ENCODE peak calls at places on chromosomes 3 and 15, in nine cellular contexts. X is adrenal gland; Q is mucosa of descending colon; T is activated CD8-positive, alpha-beta T cell treated with anti-CD3 and anti-CD28 coated beads for 36 hours; K is body of pancreas; F is GM13976; Y is foreskin keratinocyte; C is fibroblast of lung; A is psoas muscle. O is an unnamed sample.

GRCh38 chr15:40252141-40252437 is 13.2 kb downstream of the PAK6 start:
- DNase-seq in Q (no peak), F (no peak), A (no peak), Y (no peak), X (no peak), C (no peak), T (no peak), K (peak; percentile 28), O (no peak)

GRCh38 chr3:38138347-38139190 is at the start of gene MYD88:
- DNase-seq in K (peak; percentile 75), X (peak; percentile 84), C (peak; percentile 60), F (peak; percentile 87), Y (no peak), T (peak; percentile 97), A (peak; percentile 88), Q (peak; percentile 93), O (peak; percentile 73)

GRCh38 chr3:122697952-122698625 is 17.4 kb downstream of the PARP14 start:
- DNase-seq in Q (no peak), K (no peak), T (no peak), Y (peak; percentile 54), F (peak; percentile 49), A (no peak), C (peak; percentile 26), X (no peak), O (no peak)

GRCh38 chr15:67048281-67049279 is 16.8 kb upstream of the SMAD3 start:
- DNase-seq in F (no peak), Y (peak; percentile 92), T (no peak), A (no peak), K (peak; percentile 89), Q (peak; percentile 87), C (peak; percentile 91), X (peak; percentile 75), O (no peak)

GRCh38 chr15:89371145-89372044 is 36.8 kb upstream of the POLG start:
- DNase-seq in X (no peak), K (no peak), Y (no peak), A (no peak), C (no peak), F (no peak), T (no peak), Q (no peak), O (no peak)

GRCh38 chr3:73164622-73165021 is 103.2 kb downstream of the EBLN2 start:
- DNase-seq in C (no peak), A (no peak), X (no peak), Y (no peak), Q (no peak), K (no peak), T (no peak), F (no peak), O (no peak)

GRCh38 chr15:70217246-70218160 is 119.8 kb upstream of the TLE3 start:
- DNase-seq in A (no peak), T (no peak), F (no peak), K (no peak), Q (no peak), Y (no peak), C (no peak), X (no peak), O (no peak)

GRCh38 chr3:15313461-15313860 is 18.9 kb downstream of the SH3BP5 start:
- DNase-seq in Q (no peak), T (peak; percentile 46), Y (no peak), F (no peak), K (no peak), C (no peak), A (no peak), X (no peak), O (no peak)

GRCh38 chr3:16849240-16849639 is 35.5 kb upstream of the PLCL2 start:
- DNase-seq in X (peak; percentile 54), Q (peak; percentile 92), T (peak; percentile 87), C (peak; percentile 75), A (peak; percentile 69), K (peak; percentile 34), Y (no peak), F (peak; percentile 37), O (no peak)

GRCh38 chr15:31486906-31487695 is 160.5 kb downstream of the KLF13 start:
- DNase-seq in F (no peak), X (no peak), Q (peak; percentile 3), T (no peak), K (no peak), A (no peak), Y (no peak), C (no peak), O (peak; percentile 84)

GRCh38 chr3:140854961-140855360 is 86.7 kb upstream of the SLC25A36 start:
- DNase-seq in Y (no peak), F (no peak), K (no peak), X (no peak), T (no peak), C (no peak), Q (no peak), A (no peak), O (no peak)

GRCh38 chr3:40718681-40719080 is 193.9 kb downstream of the ZNF621 start:
- DNase-seq in Y (no peak), T (no peak), C (no peak), A (no peak), K (no peak), X (no peak), F (peak; percentile 54), Q (no peak), O (no peak)

GRCh38 chr15:51771773-51772172 is 20.4 kb downstream of the TMOD2 start:
- DNase-seq in C (no peak), T (no peak), Q (no peak), A (no peak), F (no peak), Y (no peak), K (no peak), X (no peak), O (no peak)

GRCh38 chr15:51780636-51781035 is 29.2 kb downstream of the TMOD2 start:
- DNase-seq in Q (no peak), X (no peak), Y (no peak), T (no peak), A (no peak), F (no peak), K (no peak), C (no peak), O (no peak)

GRCh38 chr15:51770902-51771301 is 19.5 kb downstream of the TMOD2 start:
- DNase-seq in Q (no peak), T (no peak), X (no peak), C (no peak), Y (no peak), A (no peak), F (no peak), K (no peak), O (no peak)

GRCh38 chr15:51776952-51777574 is 25.7 kb downstream of the TMOD2 start:
- DNase-seq in F (peak; percentile 75), T (peak; percentile 77), Q (peak; percentile 87), X (peak; percentile 72), K (peak; percentile 73), C (peak; percentile 59), Y (peak; percentile 86), A (no peak), O (peak; percentile 90)

GRCh38 chr15:51775967-51776816 is 24.8 kb downstream of the TMOD2 start:
- DNase-seq in A (no peak), K (peak; percentile 59), T (peak; percentile 62), C (peak; percentile 30), Y (no peak), X (peak; percentile 48), Q (peak; percentile 66), F (peak; percentile 53), O (no peak)
- TF ChIP-seq CTCF in A (peak; percentile 70), K (peak; percentile 48), T (peak; percentile 82), C (peak; percentile 86), Y (peak; percentile 80), X (peak; percentile 84), Q (peak; percentile 31), F (peak; percentile 56), O (peak; percentile 21)

GRCh38 chr15:91522609-91523332 is 330.7 kb upstream of the SLCO3A1 start:
- DNase-seq in Y (no peak), F (no peak), C (peak; percentile 59), Q (no peak), K (no peak), T (no peak), A (no peak), X (no peak), O (no peak)
- TF ChIP-seq CTCF in Y (peak; percentile 79), F (no peak), C (peak; percentile 52), Q (no peak), K (no peak), T (peak; percentile 32), A (peak; percentile 55), X (peak; percentile 59), O (no peak)

DNA sequence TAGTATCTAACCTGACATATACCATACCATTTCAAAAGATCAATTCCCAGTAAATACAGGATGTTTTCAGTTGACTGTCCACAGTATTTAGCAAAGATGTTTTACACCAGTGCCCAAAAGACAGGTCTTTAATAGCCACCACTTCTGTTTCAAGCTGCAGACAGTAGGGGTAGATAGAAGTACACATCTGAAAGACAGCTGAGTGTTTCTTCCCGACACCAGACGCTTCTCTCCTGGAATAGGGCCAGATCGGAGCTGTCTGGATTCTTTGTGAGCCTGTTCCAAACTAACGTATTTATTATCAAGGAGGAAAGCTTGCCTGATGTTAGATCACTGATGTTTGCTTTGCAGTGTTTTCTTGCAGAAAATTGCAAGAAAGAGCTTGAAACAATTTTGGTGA is 136.1 kb upstream of the RBMS3 start:
- DNase-seq in C (peak; percentile 51), Y (peak; percentile 38), T (no peak), F (no peak), A (no peak), Q (peak; percentile 19), K (no peak), X (peak; percentile 78), O (no peak)
- TF ChIP-seq CTCF in C (no peak), Y (peak; percentile 76), T (no peak), F (no peak), A (peak; percentile 44), Q (no peak), K (no peak), X (peak; percentile 36), O (no peak)

DNA sequence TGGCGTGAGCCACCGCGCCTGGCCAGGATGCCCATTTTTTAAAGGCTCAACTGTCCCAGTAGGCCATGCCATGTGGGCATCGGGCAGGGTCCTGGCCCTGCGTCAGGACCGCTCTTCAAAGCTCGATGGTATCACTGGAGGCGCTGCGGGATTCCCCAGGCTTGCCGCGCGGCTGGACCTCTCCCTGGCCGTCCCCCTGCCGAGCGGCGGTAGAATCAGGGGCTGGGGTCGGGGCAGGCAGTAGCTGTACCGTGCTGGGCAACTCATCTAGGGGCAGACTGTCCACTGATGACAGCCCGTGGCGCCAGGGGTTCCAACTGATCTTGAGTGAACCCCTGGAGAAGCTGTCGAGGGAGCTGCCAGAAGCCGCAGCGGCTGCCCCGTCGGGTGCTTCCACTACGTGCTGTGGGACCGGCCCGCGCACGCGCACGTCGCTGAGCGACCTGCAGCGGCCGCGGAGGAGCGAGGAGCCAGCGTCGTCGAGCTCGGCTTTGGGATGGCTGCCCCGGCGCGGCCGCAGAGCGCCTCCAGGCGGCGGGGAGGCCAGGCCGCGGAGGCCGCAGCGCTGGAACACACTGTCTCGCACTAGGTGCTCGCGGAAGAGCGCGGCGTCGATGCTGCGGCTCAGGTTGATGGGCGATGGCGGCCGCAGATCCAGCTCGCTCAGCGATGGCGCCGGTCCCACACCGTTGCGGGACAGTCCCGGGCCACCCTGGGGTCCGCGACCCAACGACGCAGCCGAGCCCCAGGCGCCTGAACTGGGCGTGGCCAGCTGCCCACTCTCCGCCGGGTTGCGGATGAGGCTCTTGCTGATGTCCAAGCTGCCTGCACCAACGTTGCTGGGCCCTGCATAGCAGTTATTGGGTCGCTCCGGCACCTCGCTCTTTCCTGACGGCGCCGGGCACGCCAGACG is 5.8 kb downstream of the PRRT3 start:
- DNase-seq in K (peak; percentile 90), X (peak; percentile 92), F (no peak), Y (peak; percentile 74), Q (peak; percentile 91), A (peak; percentile 93), T (peak; percentile 83), C (peak; percentile 89), O (peak; percentile 75)
- TF ChIP-seq CTCF in K (peak; percentile 85), X (peak; percentile 39), F (no peak), Y (peak; percentile 99), Q (peak; percentile 64), A (peak; percentile 61), T (peak; percentile 46), C (peak; percentile 62), O (no peak)

O was measured in lower leg skin.